ENCODE peak calls at places on chromosome 19, in five cellular contexts. J is EL, V is germinal center, B is activated T-cell treated with anti-CD3 and anti-CD28 coated beads for 24 hours, T is mucosa of gallbladder. R is an unnamed sample.

GRCh38 chr19:55251296-55252081 is 7.3 kb downstream of the PPP6R1 start:
- DNase-seq in J (peak), T (no peak), V (peak), B (no peak), R (no peak)

GRCh38 chr19:28436320-28436719 is 776.6 kb downstream of the UQCRFS1 start:
- DNase-seq in J (no peak), B (no peak), V (no peak), T (no peak), R (no peak)

GRCh38 chr19:29658221-29658991 is 6.9 kb upstream of the PLEKHF1 start:
- DNase-seq in J (no peak), V (no peak), T (no peak), B (no peak), R (no peak)

GRCh38 chr19:42066075-42066754 is 3.8 kb downstream of the GRIK5 start:
- DNase-seq in J (peak), T (no peak), V (no peak), B (no peak), R (no peak)

GRCh38 chr19:47406711-47407416 is 12.5 kb downstream of the MEIS3 start:
- DNase-seq in T (no peak), B (no peak), J (no peak), V (no peak), R (no peak)

GRCh38 chr19:22422220-22422619 is at the start of gene ZNF98:
- DNase-seq in J (no peak), T (peak), B (no peak), V (no peak), R (no peak)

GRCh38 chr19:8096071-8096470 is 43.5 kb downstream of the CCL25 start:
- DNase-seq in T (no peak), V (no peak), J (no peak), B (no peak), R (no peak)

GRCh38 chr19:2720777-2721569 is at the start of gene DIRAS1:
- DNase-seq in V (no peak), B (no peak), J (no peak), T (no peak), R (no peak)

GRCh38 chr19:35038623-35039512 is 2.7 kb upstream of the HPN start:
- DNase-seq in B (no peak), T (no peak), J (no peak), V (no peak), R (no peak)

GRCh38 chr19:51514866-51515481 is 13.4 kb upstream of the SIGLEC12 start:
- DNase-seq in V (peak), J (peak), T (peak), B (peak), R (peak)

GRCh38 chr19:46885411-46885810 is 24.6 kb downstream of the ARHGAP35 start:
- DNase-seq in J (no peak), T (no peak), B (no peak), V (no peak), R (no peak)

GRCh38 chr19:38682872-38683392 is 35.5 kb downstream of the ACTN4 start:
- DNase-seq in B (no peak), V (no peak), T (no peak), J (no peak), R (no peak)